ENCODE peak calls at places on chromosomes 2 and 18, in five cellular contexts. W is tibial artery, A is esophagus squamous epithelium, B is K562, J is brain microvascular endothelial cell. X is an unnamed sample.

GRCh38 chr2:45882707-45883106 is 231.2 kb downstream of the PRKCE start:
- DNase-seq in W (peak; percentile 72), A (no peak), B (no peak), J (no peak), X (no peak)

GRCh38 chr2:235320341-235320740 is 173.5 kb upstream of the AGAP1 start:
- DNase-seq in W (no peak), A (no peak), B (no peak), J (no peak), X (no peak)

GRCh38 chr2:209757200-209757599 is 14.4 kb upstream of the UNC80 start:
- DNase-seq in W (no peak), A (no peak), B (no peak), J (no peak), X (no peak)

GRCh38 chr2:146806295-146807005 is 1038.4 kb upstream of the ACVR2A start:
- DNase-seq in W (no peak), A (no peak), B (no peak), J (peak; percentile 28), X (no peak)

GRCh38 chr2:77512521-77512920 is 9.7 kb downstream of the LRRTM4 start:
- DNase-seq in W (no peak), A (no peak), B (no peak), J (no peak), X (no peak)

GRCh38 chr2:222649801-222650200 is 6.1 kb downstream of the FARSB start:
- DNase-seq in W (no peak), A (no peak), B (no peak), J (no peak), X (no peak)

GRCh38 chr2:182241936-182242335 is 184.9 kb downstream of the PDE1A start:
- DNase-seq in W (no peak), A (no peak), B (no peak), J (no peak), X (no peak)

GRCh38 chr18:48818329-48819254 is 132.2 kb downstream of the SMAD7 start:
- DNase-seq in W (peak; percentile 48), A (no peak), B (no peak), J (no peak), X (no peak)

GRCh38 chr2:239344857-239345216 is 56.0 kb downstream of the HDAC4 start:
- DNase-seq in W (no peak), A (no peak), B (no peak), J (no peak), X (no peak)

GRCh38 chr2:240205763-240206162 is 65.3 kb upstream of the OTOS start:
- DNase-seq in W (no peak), A (no peak), B (no peak), J (no peak), X (no peak)

GRCh38 chr18:61900504-61901281 is 7.9 kb upstream of the RNF152 start:
- DNase-seq in W (no peak), A (no peak), B (no peak), J (no peak), X (no peak)

GRCh38 chr2:27380626-27381556 is at the start of gene ZNF513:
- DNase-seq in W (peak; percentile 98), A (peak; percentile 79), B (peak; percentile 92), J (peak; percentile 93), X (peak; percentile 91)

GRCh38 chr2:64535024-64535423 is 10.9 kb downstream of the AFTPH start:
- DNase-seq in W (no peak), A (no peak), B (no peak), J (no peak), X (no peak)

GRCh38 chr18:13175266-13175665 is 43.3 kb upstream of the LDLRAD4 start:
- DNase-seq in W (no peak), A (no peak), B (no peak), J (no peak), X (no peak)

GRCh38 chr2:2582998-2583545 is 252.0 kb upstream of the MYT1L start:
- DNase-seq in W (no peak), A (no peak), B (no peak), J (no peak), X (no peak)

GRCh38 chr18:25669741-25670140 is 317.8 kb upstream of the ZNF521 start:
- DNase-seq in W (no peak), A (no peak), B (no peak), J (peak; percentile 7), X (no peak)

GRCh38 chr2:133504566-133505505 is 63.4 kb downstream of the NCKAP5 start:
- DNase-seq in W (peak; percentile 64), A (no peak), B (no peak), J (peak; percentile 66), X (no peak)

GRCh38 chr2:238789317-238789806 is 58.5 kb upstream of the TWIST2 start:
- DNase-seq in W (no peak), A (no peak), B (no peak), J (no peak), X (no peak)

DNA sequence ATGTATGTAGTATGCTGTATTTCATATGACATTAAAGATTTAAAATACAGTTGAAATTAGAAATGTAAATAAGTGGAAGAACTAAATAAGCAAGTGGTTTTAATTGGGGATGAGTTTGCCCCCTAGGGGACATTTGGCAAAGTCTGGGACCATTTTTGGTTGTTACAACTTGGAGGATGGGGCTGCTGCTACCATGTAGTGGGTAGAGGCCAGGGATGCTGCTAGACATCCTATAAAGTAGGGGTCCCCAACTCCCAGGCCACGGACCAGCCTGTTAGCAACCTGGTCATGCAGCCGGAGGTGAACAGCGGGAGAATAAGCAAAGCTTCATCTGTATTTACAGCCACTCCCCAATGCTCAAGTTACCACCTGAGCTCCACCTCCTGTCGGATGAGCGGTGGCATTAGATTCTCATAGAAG is 27.9 kb upstream of the ASNSD1 start:
- DNase-seq in W (no peak), A (no peak), B (no peak), J (no peak), X (no peak)
- TF ChIP-seq CTCF in W (no peak), A (peak; percentile 14), B (peak; percentile 67), J (peak; percentile 66), X (peak; percentile 22)

DNA sequence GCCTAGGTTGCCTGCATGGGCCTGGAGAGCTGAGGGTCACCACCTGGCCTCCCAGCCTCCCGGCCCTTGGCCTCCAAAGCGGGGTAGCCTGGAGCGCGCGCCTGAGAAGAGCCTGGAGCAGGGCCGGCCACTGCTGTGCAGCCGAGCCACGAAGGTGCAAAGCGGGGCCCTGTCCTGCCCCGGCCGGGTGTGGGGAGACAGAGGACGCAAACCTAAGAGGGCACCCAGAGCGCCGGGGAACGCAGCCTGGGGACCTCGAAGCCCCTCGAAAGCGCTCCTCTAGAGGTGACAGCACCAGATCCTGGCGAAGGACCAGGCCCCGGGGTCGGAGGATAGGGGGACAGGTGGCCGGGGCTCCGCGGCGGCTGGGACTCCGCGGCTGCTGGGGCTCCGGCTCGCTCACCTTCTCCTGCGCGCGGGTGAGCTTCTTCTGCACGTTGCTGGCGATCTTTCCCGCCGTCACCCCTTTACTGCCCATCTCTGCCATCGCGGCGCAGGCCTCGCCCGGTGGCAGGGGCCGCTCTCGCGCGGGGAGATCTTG is 427 bp downstream of the BIN1 start:
- DNase-seq in W (no peak), A (no peak), B (no peak), J (no peak), X (no peak)
- H3K27ac ChIP-seq in W (peak overlapping the region; percentile 57), A (peak overlapping the region; percentile 77), B (no peak overlapping the region), J (peak overlapping the region; percentile 58), X (peak overlapping the region; percentile 18)

DNA sequence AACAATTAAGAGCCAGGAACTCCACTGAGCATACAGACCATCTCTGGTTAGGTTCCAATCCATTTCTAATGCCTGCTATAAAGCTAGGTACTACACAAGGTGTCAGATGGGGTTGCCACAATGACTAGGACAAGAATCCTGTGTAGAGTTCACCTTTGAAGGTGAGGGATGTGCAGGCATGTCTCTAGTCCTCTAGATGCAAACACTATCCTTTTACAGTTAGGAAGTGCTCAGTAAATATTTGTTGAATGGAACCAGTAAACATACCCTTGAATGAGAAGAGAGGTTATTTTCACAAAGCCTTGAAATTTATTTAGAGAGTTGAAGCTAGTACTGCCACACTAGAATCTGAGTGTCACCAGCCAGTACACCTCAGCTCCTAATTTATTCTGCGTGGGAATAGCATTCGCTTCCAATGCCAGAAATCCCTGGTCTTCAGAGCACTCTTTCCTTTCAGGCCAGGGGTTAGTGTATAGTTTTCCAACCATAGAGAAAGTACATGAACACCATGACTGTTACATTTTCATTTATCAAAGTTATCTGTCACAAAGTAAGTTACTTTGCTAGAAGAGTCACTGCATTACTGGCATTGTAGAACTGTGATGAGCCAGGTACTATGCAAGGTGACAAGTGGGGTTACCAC is 48.3 kb downstream of the STAT1 start:
- DNase-seq in W (no peak), A (no peak), B (no peak), J (no peak), X (no peak)
- H3K36me3 ChIP-seq in W (peaks cover 61% of the 10 kb centered on the region), A (no peaks in the 10 kb centered on the region), B (peaks cover 81% of the 10 kb centered on the region), J (peaks cover 61% of the 10 kb centered on the region), X (peaks cover 16% of the 10 kb centered on the region)

GRCh38 chr2:80302001-80302464 is 2.5 kb downstream of the LRRTM1 start:
- DNase-seq in W (no peak), A (no peak), B (no peak), J (no peak), X (no peak)

GRCh38 chr2:80303825-80304521 is 579 bp downstream of the LRRTM1 start:
- DNase-seq in W (no peak), A (no peak), B (peak; percentile 8), J (no peak), X (no peak)

GRCh38 chr2:80302465-80303005 is 2.0 kb downstream of the LRRTM1 start:
- DNase-seq in W (no peak), A (no peak), B (no peak), J (no peak), X (no peak)

GRCh38 chr2:80303006-80303741 is 1.4 kb downstream of the LRRTM1 start:
- DNase-seq in W (no peak), A (no peak), B (no peak), J (no peak), X (no peak)

GRCh38 chr2:80304522-80304878 is at the start of gene LRRTM1:
- DNase-seq in W (no peak), A (no peak), B (peak; percentile 9), J (no peak), X (no peak)
- TF ChIP-seq CTCF in W (no peak), A (no peak), B (peak; percentile 21), J (no peak), X (no peak)

DNA sequence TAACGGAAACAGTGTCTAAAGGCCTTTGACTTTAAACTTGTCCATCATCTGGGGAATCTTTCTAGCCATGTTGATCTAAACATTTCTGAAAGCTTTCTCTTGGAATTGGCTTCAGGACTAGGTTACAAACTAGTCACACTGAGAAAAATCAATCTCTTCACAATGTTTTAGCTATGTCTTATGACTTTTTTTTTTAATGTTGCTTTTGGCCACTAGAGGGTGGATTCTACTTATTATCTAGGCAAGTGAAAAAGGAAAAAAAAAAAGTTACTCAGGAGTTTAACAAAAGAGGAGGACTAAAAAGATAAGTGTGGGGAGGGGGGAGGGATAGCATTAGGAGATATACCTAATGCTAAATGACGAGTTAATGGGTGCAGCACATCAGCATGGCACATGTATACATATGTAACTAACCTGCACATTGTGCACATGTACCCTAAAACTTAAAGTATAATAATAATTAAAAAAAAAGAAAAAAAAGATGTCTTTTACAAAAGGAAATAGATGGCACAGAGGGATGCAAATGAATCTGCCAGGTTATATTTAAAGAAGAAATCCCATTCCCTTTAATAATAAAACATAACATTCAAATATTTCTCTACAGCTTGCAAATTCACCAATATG is 160.4 kb upstream of the PID1 start:
- DNase-seq in W (no peak), A (no peak), B (peak; percentile 6), J (no peak), X (no peak)
- H3K27ac ChIP-seq in W (peak overlapping the region; percentile 8), A (no peak overlapping the region), B (no peak overlapping the region), J (no peak overlapping the region), X (no peak overlapping the region)

DNA sequence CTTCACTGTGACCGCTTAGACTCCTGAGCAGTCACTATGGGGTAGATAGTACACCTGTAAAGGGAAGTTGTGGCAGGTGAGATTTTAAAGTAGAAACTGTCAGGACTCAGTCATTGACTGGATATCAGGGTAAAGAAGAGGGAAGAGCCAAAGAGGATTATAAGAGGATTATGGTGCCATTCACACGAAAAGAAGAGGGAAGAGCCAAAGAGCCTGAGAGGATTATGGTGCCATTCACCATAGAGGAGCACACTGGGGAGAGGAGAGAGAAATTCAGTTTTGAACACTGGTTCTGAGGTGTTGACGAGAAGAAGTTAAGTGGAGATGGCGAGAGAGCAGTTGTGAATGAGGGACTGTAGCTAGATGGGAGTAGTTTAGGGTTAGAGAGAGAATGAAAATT is 16.9 kb upstream of the KCNJ13 start:
- DNase-seq in W (no peak), A (no peak), B (no peak), J (no peak), X (no peak)
- H3K36me3 ChIP-seq in W (peaks cover 92% of the 10 kb centered on the region), A (peaks cover 12% of the 10 kb centered on the region), B (peaks cover 93% of the 10 kb centered on the region), J (peaks cover 43% of the 10 kb centered on the region), X (peaks cover 43% of the 10 kb centered on the region)

X was measured in thoracic aorta.